ENCODE peak calls at places on chromosome 20, in six cellular contexts. W is IMR-90, G is kidney, J is AG04450, F is aorta, U is SJSA1. A is an unnamed sample.

GRCh38 chr20:63855363-63856110 is 5.8 kb upstream of the ABHD16B start:
- DNase-seq in W (no peak), G (peak; percentile 78), J (no peak), F (no peak), U (no peak), A (no peak)

GRCh38 chr20:57435498-57436222 is 44.5 kb downstream of the RBM38 start:
- DNase-seq in W (no peak), G (peak; percentile 86), J (no peak), F (peak; percentile 80), U (peak; percentile 78), A (no peak)

GRCh38 chr20:37336369-37337207 is 9.4 kb upstream of the SRC start:
- DNase-seq in W (peak; percentile 20), G (peak; percentile 91), J (no peak), F (peak; percentile 75), U (no peak), A (no peak)

GRCh38 chr20:24469116-24470030 is at the start of gene SYNDIG1:
- DNase-seq in W (no peak), G (peak; percentile 77), J (no peak), F (no peak), U (no peak), A (no peak)

GRCh38 chr20:45308078-45308778 is at the start of gene MATN4:
- DNase-seq in W (no peak), G (no peak), J (no peak), F (peak; percentile 44), U (no peak), A (no peak)

GRCh38 chr20:38894091-38894847 is 31.9 kb upstream of the FAM83D start:
- DNase-seq in W (no peak), G (no peak), J (no peak), F (no peak), U (no peak), A (no peak)

GRCh38 chr20:54168961-54169862 is 4.6 kb downstream of the CYP24A1 start:
- DNase-seq in W (no peak), G (no peak), J (no peak), F (no peak), U (no peak), A (no peak)

GRCh38 chr20:50274570-50275430 is 84.2 kb downstream of the CEBPB start:
- DNase-seq in W (no peak), G (peak; percentile 86), J (no peak), F (peak; percentile 95), U (no peak), A (no peak)

GRCh38 chr20:23152308-23152892 is 66.3 kb upstream of the CD93 start:
- DNase-seq in W (peak; percentile 88), G (peak; percentile 90), J (no peak), F (peak; percentile 94), U (no peak), A (no peak)

GRCh38 chr20:17471606-17472187 is 59.5 kb downstream of the BFSP1 start:
- DNase-seq in W (no peak), G (no peak), J (no peak), F (no peak), U (no peak), A (no peak)

GRCh38 chr20:20816969-20817368 is 104.5 kb upstream of the RALGAPA2 start:
- DNase-seq in W (no peak), G (no peak), J (no peak), F (no peak), U (no peak), A (no peak)

GRCh38 chr20:45044084-45044573 is 56.8 kb downstream of the KCNS1 start:
- DNase-seq in W (peak; percentile 86), G (no peak), J (peak; percentile 55), F (no peak), U (peak; percentile 62), A (no peak)

GRCh38 chr20:40233401-40233800 is 455.6 kb downstream of the MAFB start:
- DNase-seq in W (no peak), G (no peak), J (no peak), F (no peak), U (no peak), A (no peak)

GRCh38 chr20:10362674-10363073 is 71.3 kb downstream of the MKKS start:
- DNase-seq in W (no peak), G (no peak), J (no peak), F (no peak), U (no peak), A (no peak)

GRCh38 chr20:5947276-5947675 is 3.1 kb downstream of the TRMT6 start:
- DNase-seq in W (no peak), G (no peak), J (no peak), F (no peak), U (no peak), A (no peak)

GRCh38 chr20:44714701-44715494 is at the start of gene CCN5:
- DNase-seq in W (peak; percentile 64), G (peak; percentile 94), J (no peak), F (peak; percentile 95), U (peak; percentile 75), A (no peak)

GRCh38 chr20:35515949-35516645 is 13.4 kb downstream of the C20orf173 start:
- DNase-seq in W (peak; percentile 86), G (no peak), J (peak; percentile 65), F (no peak), U (peak; percentile 24), A (no peak)

GRCh38 chr20:62642666-62643520 is 590 bp downstream of the SLCO4A1 start:
- DNase-seq in W (peak; percentile 4), G (no peak), J (no peak), F (no peak), U (no peak), A (peak; percentile 40)

GRCh38 chr20:23257106-23257761 is 93.4 kb upstream of the NXT1 start:
- DNase-seq in W (peak; percentile 27), G (no peak), J (no peak), F (no peak), U (no peak), A (no peak)

GRCh38 chr20:43840382-43841070 is 74.1 kb upstream of the TOX2 start:
- DNase-seq in W (peak; percentile 29), G (no peak), J (no peak), F (no peak), U (no peak), A (no peak)

DNA sequence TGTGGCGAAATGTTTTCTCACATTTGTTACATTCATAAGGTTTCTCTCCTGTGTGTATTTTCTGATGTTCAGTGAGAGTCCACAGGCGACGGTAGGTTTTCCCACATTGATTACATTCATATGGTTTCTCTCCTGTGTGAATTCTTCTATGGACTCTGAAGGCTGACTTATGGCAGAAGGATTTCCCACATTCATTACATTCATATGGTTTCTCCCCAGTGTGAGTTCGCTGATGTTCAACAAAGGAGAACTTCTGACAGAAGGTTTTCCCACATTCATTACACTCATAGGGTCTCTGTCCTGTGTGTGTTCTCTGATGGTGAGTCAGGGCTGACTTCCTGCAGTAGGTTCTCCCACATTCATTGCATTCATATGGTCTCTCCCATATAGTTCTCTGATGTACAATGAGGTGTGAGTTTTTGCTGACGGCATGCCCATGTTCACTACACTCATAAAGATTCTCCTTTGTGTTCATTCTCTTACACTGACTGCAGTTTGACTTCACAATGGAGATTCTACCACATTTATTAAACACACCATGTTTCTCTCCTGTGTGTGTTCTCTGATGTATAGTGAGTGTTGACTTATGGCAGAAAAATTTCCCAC is 11.9 kb downstream of the ZNF334 start:
- DNase-seq in W (no peak), G (no peak), J (no peak), F (no peak), U (no peak), A (no peak)
- H3K9me3 ChIP-seq in W (peaks cover 27% of the 10 kb centered on the region), G (peaks cover 48% of the 10 kb centered on the region), J (peaks cover 13% of the 10 kb centered on the region), F (peaks cover 14% of the 10 kb centered on the region), U (peaks cover 13% of the 10 kb centered on the region), A (peaks cover 12% of the 10 kb centered on the region)

GRCh38 chr20:55616367-55616766 is 389.0 kb downstream of the CBLN4 start:
- DNase-seq in W (no peak), G (no peak), J (no peak), F (no peak), U (no peak), A (no peak)
- H3K9me3 ChIP-seq in W (peaks cover 14% of the 10 kb centered on the region), G (peaks cover 2% of the 10 kb centered on the region), J (peaks cover 17% of the 10 kb centered on the region), F (peaks cover 3% of the 10 kb centered on the region), U (no peaks in the 10 kb centered on the region), A (no peaks in the 10 kb centered on the region)

GRCh38 chr20:25741088-25741487 is 44.4 kb upstream of the ZNF337 start:
- DNase-seq in W (no peak), G (no peak), J (no peak), F (no peak), U (no peak), A (no peak)
- H3K9me3 ChIP-seq in W (no peaks in the 10 kb centered on the region), G (no peaks in the 10 kb centered on the region), J (no peaks in the 10 kb centered on the region), F (no peaks in the 10 kb centered on the region), U (no peaks in the 10 kb centered on the region), A (no peaks in the 10 kb centered on the region)

GRCh38 chr20:56205350-56205749 is 43.2 kb upstream of the MC3R start:
- DNase-seq in W (no peak), G (no peak), J (no peak), F (no peak), U (no peak), A (no peak)

GRCh38 chr20:56208121-56208520 is 40.4 kb upstream of the MC3R start:
- DNase-seq in W (no peak), G (no peak), J (no peak), F (no peak), U (no peak), A (no peak)

GRCh38 chr20:56211051-56211450 is 37.5 kb upstream of the MC3R start:
- DNase-seq in W (no peak), G (no peak), J (no peak), F (no peak), U (no peak), A (no peak)

GRCh38 chr20:56204206-56204605 is 44.3 kb upstream of the MC3R start:
- DNase-seq in W (no peak), G (no peak), J (no peak), F (no peak), U (no peak), A (no peak)

DNA sequence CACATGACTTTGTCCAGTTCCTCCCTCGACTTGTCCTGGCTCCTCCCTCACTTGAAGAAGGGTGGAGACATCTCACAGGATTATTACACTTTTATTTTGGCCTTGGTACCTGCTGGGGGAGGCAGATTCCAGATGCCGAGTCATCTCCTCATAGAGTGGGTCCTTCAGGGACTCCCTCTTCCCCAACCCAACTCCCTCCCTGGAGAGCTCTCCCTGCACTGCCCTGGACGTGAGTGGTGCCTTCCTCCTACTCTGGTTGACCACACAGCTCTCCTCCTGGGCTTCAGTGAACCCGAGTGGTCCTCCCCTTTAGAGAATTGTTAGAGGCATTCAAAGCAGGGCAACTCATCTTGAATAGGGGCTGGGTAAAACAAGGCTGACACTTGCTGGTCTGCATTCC is 40.9 kb upstream of the MC3R start:
- DNase-seq in W (no peak), G (no peak), J (no peak), F (no peak), U (no peak), A (no peak)
- H3K9me3 ChIP-seq in W (peaks cover 5% of the 10 kb centered on the region), G (no peaks in the 10 kb centered on the region), J (peaks cover 21% of the 10 kb centered on the region), F (no peaks in the 10 kb centered on the region), U (no peaks in the 10 kb centered on the region), A (no peaks in the 10 kb centered on the region)

GRCh38 chr20:29743101-29743931 is 1514.1 kb upstream of the DEFB115 start:
- DNase-seq in W (no peak), G (peak; percentile 70), J (no peak), F (no peak), U (no peak), A (no peak)
- H3K9me3 ChIP-seq in W (peaks cover 25% of the 10 kb centered on the region), G (no peaks in the 10 kb centered on the region), J (peaks cover 53% of the 10 kb centered on the region), F (peaks cover 3% of the 10 kb centered on the region), U (no peaks in the 10 kb centered on the region), A (no peaks in the 10 kb centered on the region)